ENCODE peak calls at places on chromosomes 5 and 9, in nine cellular contexts. Q is fibroblast of lung; G is uterus; F is heart left ventricle; T is AG04450; S is cardiac muscle cell; L is CD8-positive, alpha-beta T cell; O is breast epithelium; Z is Peyer's patch. A is an unnamed sample.
A peak's percentile ranks its signal among the peaks of the same experiment; 100 is the strongest.

GRCh38 chr5:135034186-135034962 is at the start of gene PITX1:
- DNase-seq in Q (peak; percentile 22), G (no peak), F (no peak), T (peak; percentile 53), S (peak; percentile 33), L (no peak), O (no peak), Z (peak; percentile 71), A (peak; percentile 13)

GRCh38 chr9:110808599-110808980 is 140.0 kb downstream of the MUSK start:
- DNase-seq in Q (no peak), G (no peak), F (no peak), T (no peak), S (no peak), L (no peak), O (no peak), Z (no peak), A (no peak)

GRCh38 chr5:142492781-142493281 is 168.0 kb upstream of the SPRY4 start:
- DNase-seq in Q (peak; percentile 39), G (no peak), F (no peak), T (no peak), S (no peak), L (no peak), O (no peak), Z (no peak), A (no peak)

GRCh38 chr5:16776611-16777251 is 159.4 kb downstream of the MYO10 start:
- DNase-seq in Q (no peak), G (no peak), F (peak; percentile 20), T (no peak), S (peak; percentile 47), L (no peak), O (peak; percentile 64), Z (no peak), A (no peak)

GRCh38 chr5:87074934-87075541 is 192.6 kb upstream of the RASA1 start:
- DNase-seq in Q (no peak), G (no peak), F (no peak), T (no peak), S (no peak), L (peak; percentile 30), O (no peak), Z (no peak), A (no peak)

GRCh38 chr9:94135222-94135621 is 51.0 kb downstream of the PTPDC1 start:
- DNase-seq in Q (peak; percentile 90), G (peak; percentile 87), F (no peak), T (peak; percentile 55), S (no peak), L (no peak), O (peak; percentile 76), Z (no peak), A (no peak)

GRCh38 chr5:132369012-132369470 is 469 bp upstream of the SLC22A5 start:
- DNase-seq in Q (no peak), G (no peak), F (no peak), T (no peak), S (no peak), L (no peak), O (no peak), Z (no peak), A (no peak)

GRCh38 chr9:127971357-127972315 is 9.2 kb downstream of the EEIG1 start:
- DNase-seq in Q (no peak), G (peak; percentile 55), F (no peak), T (no peak), S (no peak), L (peak; percentile 42), O (no peak), Z (peak; percentile 49), A (no peak)

GRCh38 chr5:169161022-169161680 is 139.8 kb downstream of the SLIT3 start:
- DNase-seq in Q (peak; percentile 93), G (peak; percentile 90), F (peak; percentile 33), T (peak; percentile 41), S (peak; percentile 93), L (no peak), O (peak; percentile 58), Z (no peak), A (no peak)

GRCh38 chr9:70407081-70407503 is 7.4 kb downstream of the KLF9 start:
- DNase-seq in Q (peak; percentile 96), G (peak; percentile 13), F (no peak), T (peak; percentile 93), S (no peak), L (no peak), O (no peak), Z (no peak), A (no peak)

GRCh38 chr5:150789943-150790611 is 11.5 kb downstream of the SMIM3 start:
- DNase-seq in Q (peak; percentile 100), G (peak; percentile 76), F (peak; percentile 35), T (peak; percentile 95), S (no peak), L (peak; percentile 61), O (peak; percentile 63), Z (no peak), A (peak; percentile 48)

GRCh38 chr5:138213161-138214029 is at the start of gene CDC23:
- DNase-seq in Q (peak; percentile 98), G (peak; percentile 95), F (peak; percentile 94), T (peak; percentile 91), S (peak; percentile 98), L (peak; percentile 89), O (peak; percentile 96), Z (peak; percentile 89), A (peak; percentile 81)

GRCh38 chr5:125026900-125027731 is 280.7 kb upstream of the ZNF608 start:
- DNase-seq in Q (peak; percentile 65), G (no peak), F (no peak), T (no peak), S (peak; percentile 86), L (no peak), O (no peak), Z (no peak), A (no peak)

GRCh38 chr5:400282-401215 is 42.4 kb upstream of the EXOC3 start:
- DNase-seq in Q (peak; percentile 38), G (no peak), F (no peak), T (no peak), S (no peak), L (no peak), O (peak; percentile 13), Z (no peak), A (no peak)

GRCh38 chr5:34487202-34487879 is 168.8 kb upstream of the RAI14 start:
- DNase-seq in Q (peak; percentile 97), G (no peak), F (no peak), T (peak; percentile 85), S (no peak), L (no peak), O (no peak), Z (no peak), A (no peak)

DNA sequence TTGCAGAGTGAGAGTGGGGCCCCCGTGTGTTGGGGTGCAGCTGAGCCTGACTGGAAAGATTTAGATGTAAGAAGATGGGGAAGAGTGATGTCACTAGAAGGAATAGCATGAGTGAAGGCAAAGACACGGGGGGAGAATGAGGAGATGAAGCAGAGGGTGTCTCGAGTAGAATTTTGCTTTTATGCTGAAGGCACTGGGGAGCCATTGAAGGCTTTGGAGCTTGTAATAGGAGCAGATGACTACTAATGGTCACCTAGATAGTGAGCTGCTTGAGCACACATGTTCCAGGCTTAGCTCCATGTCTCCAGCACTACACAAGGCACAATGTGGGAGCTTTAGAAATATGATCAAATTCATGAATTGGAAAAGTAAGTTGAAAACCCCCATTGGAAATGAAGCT is 32.1 kb downstream of the COL15A1 start:
- DNase-seq in Q (no peak), G (no peak), F (no peak), T (no peak), S (no peak), L (no peak), O (no peak), Z (no peak), A (no peak)
- H3K27ac ChIP-seq in Q (no peak overlapping the region), G (peak overlapping the region; percentile 59), F (peak overlapping the region; percentile 82), T (no peak overlapping the region), S (no peak overlapping the region), L (no peak overlapping the region), O (peak overlapping the region; percentile 74), Z (no peak overlapping the region), A (no peak overlapping the region)

DNA sequence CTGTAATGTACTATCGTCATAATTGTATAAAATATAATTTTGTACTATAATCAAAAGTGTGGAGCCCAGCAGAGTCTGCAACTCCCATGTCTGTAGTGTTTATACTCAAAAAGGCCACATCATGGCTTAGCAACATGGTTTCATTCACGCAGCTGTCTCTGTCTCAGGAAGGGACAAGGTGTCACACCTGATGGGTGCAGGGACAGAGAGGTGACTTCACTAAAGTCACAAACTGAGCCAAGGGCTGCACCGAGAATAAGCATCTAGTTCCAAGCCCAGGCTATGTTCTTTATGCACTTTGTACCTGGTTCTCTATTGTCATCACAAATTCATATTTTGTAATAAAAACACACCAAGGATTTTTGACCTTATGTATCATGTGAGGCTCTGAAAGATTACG is 65.0 kb upstream of the STK32A start:
- DNase-seq in Q (no peak), G (no peak), F (no peak), T (no peak), S (no peak), L (no peak), O (no peak), Z (no peak), A (no peak)
- TF ChIP-seq CTCF in Q (no peak), G (no peak), F (no peak), T (no peak), S (no peak), L (no peak), O (no peak), Z (no peak), A (no peak)

GRCh38 chr5:80566711-80567259 is 3.3 kb downstream of the ANKRD34B start:
- DNase-seq in Q (no peak), G (no peak), F (no peak), T (no peak), S (no peak), L (no peak), O (no peak), Z (no peak), A (no peak)
- H3K27me3 ChIP-seq in Q (peaks cover 34% of the 10 kb centered on the region), G (no peaks in the 10 kb centered on the region), F (peaks cover 26% of the 10 kb centered on the region), T (peaks cover 64% of the 10 kb centered on the region), S (peaks cover 86% of the 10 kb centered on the region), L (peaks cover 8% of the 10 kb centered on the region), O (peaks cover 37% of the 10 kb centered on the region), Z (peaks cover 13% of the 10 kb centered on the region), A (peaks cover 54% of the 10 kb centered on the region)

GRCh38 chr9:132645711-132646110 is 24.1 kb downstream of the DDX31 start:
- DNase-seq in Q (no peak), G (no peak), F (no peak), T (no peak), S (no peak), L (no peak), O (no peak), Z (no peak), A (no peak)

GRCh38 chr9:132645306-132645705 is 24.5 kb downstream of the DDX31 start:
- DNase-seq in Q (no peak), G (no peak), F (no peak), T (no peak), S (no peak), L (no peak), O (no peak), Z (no peak), A (no peak)

GRCh38 chr9:132646726-132647125 is 23.1 kb downstream of the DDX31 start:
- DNase-seq in Q (no peak), G (no peak), F (no peak), T (no peak), S (no peak), L (no peak), O (no peak), Z (no peak), A (no peak)

GRCh38 chr9:132641216-132641615 is 28.6 kb downstream of the DDX31 start:
- DNase-seq in Q (no peak), G (no peak), F (no peak), T (no peak), S (no peak), L (no peak), O (no peak), Z (no peak), A (no peak)

DNA sequence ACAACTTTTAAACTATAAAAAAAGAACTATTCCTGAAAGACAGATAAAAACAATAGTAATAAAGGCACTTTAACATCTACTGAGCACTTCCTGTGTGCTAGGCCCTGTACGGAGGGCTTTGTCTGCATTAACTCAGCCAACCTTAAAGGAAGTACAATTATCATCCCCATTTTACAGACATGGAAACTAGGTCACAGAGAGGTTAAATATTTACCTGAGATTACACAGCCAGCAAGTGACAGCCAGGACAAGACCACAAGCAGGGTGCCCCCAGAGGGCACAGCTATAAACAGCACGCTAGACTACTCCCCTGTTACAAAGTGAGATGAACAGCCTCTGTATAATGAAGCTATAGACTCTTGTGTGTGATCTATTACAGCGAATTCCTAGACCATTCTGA is 25.5 kb downstream of the DDX31 start:
- DNase-seq in Q (no peak), G (no peak), F (no peak), T (no peak), S (no peak), L (no peak), O (no peak), Z (no peak), A (no peak)
- H3K27ac ChIP-seq in Q (no peak overlapping the region), G (no peak overlapping the region), F (no peak overlapping the region), T (no peak overlapping the region), S (no peak overlapping the region), L (no peak overlapping the region), O (no peak overlapping the region), Z (no peak overlapping the region), A (no peak overlapping the region)